ENCODE peak calls at places on chromosomes 2 and 18, in four cellular contexts. S, A, X and J are unnamed samples.

GRCh38 chr2:215794829-215795546 is 218.4 kb downstream of the MREG start:
- DNase-seq in S (no peak), A (no peak), X (no peak), J (no peak)

GRCh38 chr2:99697811-99698568 is 208.2 kb upstream of the REV1 start:
- DNase-seq in S (no peak), A (no peak), X (no peak), J (no peak)

GRCh38 chr2:181970160-181970794 is 15.4 kb upstream of the PPP1R1C start:
- DNase-seq in S (no peak), A (no peak), X (no peak), J (no peak)

GRCh38 chr2:200578778-200579177 is 7.0 kb upstream of the AOX1 start:
- DNase-seq in S (no peak), A (no peak), X (peak), J (peak)

GRCh38 chr2:160293401-160293911 is 93.4 kb upstream of the ITGB6 start:
- DNase-seq in S (no peak), A (no peak), X (no peak), J (no peak)

GRCh38 chr2:238502956-238503791 is 76.4 kb downstream of the ASB1 start:
- DNase-seq in S (no peak), A (no peak), X (no peak), J (no peak)

GRCh38 chr2:72770879-72771461 is 54.9 kb downstream of the EXOC6B start:
- DNase-seq in S (peak), A (peak), X (peak), J (peak)

GRCh38 chr2:53129851-53130250 is 637.8 kb upstream of the CHAC2 start:
- DNase-seq in S (no peak), A (no peak), X (no peak), J (no peak)

GRCh38 chr2:224875870-224876269 is 159.7 kb upstream of the CCDC195 start:
- DNase-seq in S (no peak), A (no peak), X (no peak), J (no peak)

GRCh38 chr2:78979380-78980238 is 45.9 kb upstream of the REG3G start:
- DNase-seq in S (no peak), A (peak), X (no peak), J (peak)

GRCh38 chr2:62817995-62818713 is 112.6 kb downstream of the EHBP1 start:
- DNase-seq in S (no peak), A (no peak), X (no peak), J (no peak)

GRCh38 chr2:20222769-20223344 is 2.1 kb downstream of the SDC1 start:
- DNase-seq in S (no peak), A (no peak), X (no peak), J (no peak)

GRCh38 chr18:70982292-70982691 is 693.4 kb downstream of the SOCS6 start:
- DNase-seq in S (no peak), A (no peak), X (no peak), J (no peak)

GRCh38 chr2:164840930-164841718 is 499 bp downstream of the COBLL1 start:
- DNase-seq in S (peak), A (peak), X (no peak), J (no peak)

GRCh38 chr2:45755585-45756330 is 104.3 kb downstream of the PRKCE start:
- DNase-seq in S (no peak), A (no peak), X (no peak), J (no peak)

GRCh38 chr2:118675531-118675930 is 171.9 kb downstream of the EN1 start:
- DNase-seq in S (no peak), A (no peak), X (no peak), J (no peak)

GRCh38 chr2:231068525-231069222 is 12.0 kb downstream of the PSMD1 start:
- DNase-seq in S (no peak), A (peak), X (no peak), J (no peak)

GRCh38 chr2:27992787-27993747 is 102.5 kb downstream of the BABAM2 start:
- DNase-seq in S (no peak), A (no peak), X (no peak), J (peak)

GRCh38 chr18:23716516-23716915 is 27.3 kb downstream of the LAMA3 start:
- DNase-seq in S (no peak), A (no peak), X (no peak), J (no peak)

GRCh38 chr18:78378983-78379382 is 600.6 kb upstream of the SALL3 start:
- DNase-seq in S (no peak), A (no peak), X (no peak), J (no peak)

GRCh38 chr2:145413261-145413660 is 893.3 kb upstream of the ZEB2 start:
- DNase-seq in S (no peak), A (no peak), X (no peak), J (peak)

GRCh38 chr2:64865831-64866146 is 123.4 kb upstream of the SLC1A4 start:
- DNase-seq in S (no peak), A (no peak), X (no peak), J (no peak)

GRCh38 chr2:136025057-136025973 is 39.9 kb upstream of the DARS1 start:
- DNase-seq in S (no peak), A (peak), X (no peak), J (no peak)

GRCh38 chr2:42185200-42185921 is 16.2 kb downstream of the EML4 start:
- DNase-seq in S (no peak), A (no peak), X (no peak), J (no peak)
- TF ChIP-seq SPI1 in S (no peak), A (no peak), X (no peak), J (no peak)

GRCh38 chr2:113850687-113851086 is 39.2 kb upstream of the ACTR3 start:
- DNase-seq in S (no peak), A (no peak), X (no peak), J (no peak)

GRCh38 chr2:113848758-113849460 is 41.0 kb upstream of the ACTR3 start:
- DNase-seq in S (no peak), A (no peak), X (no peak), J (no peak)

GRCh38 chr2:113842919-113843736 is 46.8 kb upstream of the ACTR3 start:
- DNase-seq in S (no peak), A (no peak), X (no peak), J (no peak)

GRCh38 chr2:113846439-113846838 is 43.5 kb upstream of the ACTR3 start:
- DNase-seq in S (no peak), A (no peak), X (no peak), J (no peak)

GRCh38 chr2:113847144-113847543 is 42.7 kb upstream of the ACTR3 start:
- DNase-seq in S (no peak), A (no peak), X (no peak), J (no peak)
- TF ChIP-seq SPI1 in S (no peak), A (no peak), X (no peak), J (no peak)

DNA sequence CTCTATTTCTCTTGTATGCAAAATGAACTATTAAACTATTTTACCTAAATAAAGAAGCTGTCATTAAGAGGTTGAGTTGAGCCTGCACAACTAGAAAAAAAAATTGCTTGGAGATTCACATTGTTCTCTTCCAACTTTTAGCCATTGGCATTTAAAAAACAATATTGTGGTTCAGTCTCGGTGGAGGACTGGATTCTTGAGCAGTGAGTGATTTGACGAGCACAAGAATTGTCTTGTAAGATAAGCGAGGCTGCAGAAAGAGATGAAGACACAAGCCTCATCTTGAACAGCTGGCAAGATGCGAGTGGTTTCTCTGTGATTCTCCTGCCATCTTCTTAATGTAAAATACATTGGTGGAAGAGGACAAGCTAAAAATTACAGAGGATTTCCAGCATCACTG is 67.0 kb downstream of the GALR1 start:
- DNase-seq in S (no peak), A (no peak), X (no peak), J (no peak)
- TF ChIP-seq SPI1 in S (no peak), A (no peak), X (no peak), J (no peak)

DNA sequence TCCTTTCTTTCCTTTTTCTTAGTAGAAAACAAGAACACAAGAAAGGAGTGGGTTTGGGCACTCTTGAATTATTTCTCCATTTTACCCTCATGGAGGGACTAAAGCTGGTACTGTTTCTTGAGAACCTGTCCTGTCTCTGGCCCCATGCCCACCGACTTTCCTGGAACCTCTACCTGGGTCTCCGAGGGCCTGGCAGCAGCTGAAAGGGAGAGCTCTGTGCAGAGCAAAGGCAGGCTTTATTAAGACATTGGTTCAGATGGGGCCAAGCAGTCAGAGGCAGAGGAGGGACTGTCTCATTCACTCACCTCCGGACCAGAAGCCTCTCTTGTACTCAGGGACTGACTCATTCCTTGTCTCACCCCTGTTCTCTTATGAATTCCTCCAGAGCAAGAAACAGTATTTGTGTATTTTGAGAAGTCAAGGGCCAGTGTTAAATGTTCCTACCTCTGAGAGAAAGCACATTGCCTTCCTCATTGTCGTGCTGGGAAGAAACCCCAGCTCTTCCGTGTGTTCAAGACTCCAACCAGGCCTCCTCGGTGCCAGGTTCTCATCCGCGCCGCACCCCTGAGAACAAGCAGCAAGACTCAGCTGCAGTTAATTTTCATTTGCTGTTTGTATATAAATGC is 201.9 kb upstream of the NT5C1B start:
- DNase-seq in S (no peak), A (no peak), X (no peak), J (no peak)
- TF ChIP-seq SPI1 in S (no peak), A (no peak), X (no peak), J (no peak)

DNA sequence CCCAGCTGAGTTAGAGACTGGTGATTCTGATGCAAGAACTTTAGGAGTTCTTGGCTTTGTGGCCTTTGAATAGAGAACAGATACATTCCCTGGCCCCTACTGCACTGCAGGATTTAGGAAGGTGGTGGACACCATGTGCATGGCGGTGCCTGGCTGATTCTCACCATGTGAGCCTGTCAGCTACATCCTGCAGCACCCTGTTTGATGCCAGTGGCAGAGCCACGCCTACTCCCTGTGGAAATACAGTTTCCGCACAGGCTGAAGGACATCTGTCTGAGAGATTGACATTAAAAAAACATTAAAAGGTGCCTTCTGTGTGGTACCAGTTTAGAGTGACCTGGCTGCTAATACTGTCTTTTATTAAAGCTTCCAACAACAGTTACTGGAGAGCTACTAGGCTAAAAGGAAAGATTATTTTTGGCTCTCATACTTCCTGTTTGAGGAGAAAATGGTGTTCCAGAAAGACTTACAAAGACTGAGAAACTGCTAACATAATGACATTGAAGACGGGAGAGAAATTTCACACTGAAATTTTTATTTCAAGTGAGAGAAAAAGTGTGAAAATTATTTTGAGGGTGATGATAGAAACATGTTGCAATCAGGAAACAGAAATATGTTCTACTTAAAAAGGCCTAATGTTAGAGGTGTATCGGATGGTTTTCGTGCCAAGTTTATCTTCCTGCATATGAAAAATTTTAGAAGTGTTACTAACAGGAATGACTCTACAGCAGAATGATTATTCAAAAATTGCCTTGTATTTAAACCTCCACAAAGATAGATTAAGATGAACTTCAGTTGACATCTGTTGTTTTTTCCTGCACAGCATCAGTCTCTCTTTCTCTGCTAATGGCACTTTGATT is 50.3 kb downstream of the KCNE4 start:
- DNase-seq in S (no peak), A (no peak), X (no peak), J (no peak)
- TF ChIP-seq SPI1 in S (no peak), A (no peak), X (no peak), J (no peak)

GRCh38 chr2:223486741-223487140 is 115.4 kb downstream of the SCG2 start:
- DNase-seq in S (no peak), A (no peak), X (no peak), J (no peak)

GRCh38 chr2:223487447-223487846 is 114.7 kb downstream of the SCG2 start:
- DNase-seq in S (no peak), A (no peak), X (no peak), J (no peak)

GRCh38 chr2:223475901-223476300 is 126.3 kb downstream of the SCG2 start:
- DNase-seq in S (no peak), A (no peak), X (no peak), J (no peak)

GRCh38 chr2:223477318-223477717 is 124.8 kb downstream of the SCG2 start:
- DNase-seq in S (no peak), A (no peak), X (no peak), J (no peak)

DNA sequence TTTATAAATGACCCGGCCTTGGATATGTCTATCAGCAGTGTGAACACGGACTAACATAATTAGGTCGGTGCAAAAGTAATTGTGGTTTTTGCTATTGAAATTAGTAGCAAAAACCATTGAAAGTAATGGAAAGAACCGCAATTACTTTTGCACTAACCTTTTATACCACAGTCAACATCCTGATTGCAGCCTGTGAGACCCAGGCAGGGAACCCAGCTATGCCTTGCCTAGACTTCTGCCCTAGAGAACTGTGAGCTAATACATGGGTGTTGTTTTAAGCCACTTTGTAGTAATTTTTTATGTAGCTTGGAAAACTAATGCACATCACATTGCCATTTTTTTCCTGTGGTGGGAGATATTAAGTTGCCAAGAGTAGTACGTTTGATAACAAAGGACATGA is 120.7 kb downstream of the SCG2 start:
- DNase-seq in S (no peak), A (no peak), X (no peak), J (no peak)
- TF ChIP-seq SPI1 in S (no peak), A (no peak), X (no peak), J (no peak)

GRCh38 chr2:229851870-229852269 is 69.9 kb downstream of the TRIP12 start:
- DNase-seq in S (no peak), A (no peak), X (no peak), J (no peak)

GRCh38 chr2:229849073-229849472 is 72.7 kb downstream of the TRIP12 start:
- DNase-seq in S (no peak), A (no peak), X (no peak), J (no peak)

GRCh38 chr2:229855116-229855515 is 66.7 kb downstream of the TRIP12 start:
- DNase-seq in S (no peak), A (no peak), X (no peak), J (no peak)

GRCh38 chr2:229856416-229856815 is 65.4 kb downstream of the TRIP12 start:
- DNase-seq in S (peak), A (no peak), X (no peak), J (no peak)

DNA sequence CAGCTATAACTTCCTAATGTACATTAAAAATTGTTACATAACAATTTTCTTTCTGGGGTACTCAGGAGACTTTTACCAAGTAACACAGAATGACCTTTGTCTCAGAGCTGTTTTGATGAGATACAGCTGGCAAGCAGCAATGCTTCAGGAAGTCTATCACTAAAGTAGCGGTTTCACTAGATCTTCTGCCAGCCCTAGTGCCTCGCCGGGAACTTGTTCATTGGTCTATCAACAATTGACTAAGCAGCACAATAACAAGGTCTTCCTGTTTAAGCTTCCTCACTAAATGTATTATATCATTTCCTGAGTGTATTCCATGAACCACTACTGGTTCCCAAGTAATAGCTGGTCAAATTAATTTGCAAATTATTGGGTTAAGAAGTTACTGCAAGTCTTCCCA is 69.2 kb downstream of the TRIP12 start:
- DNase-seq in S (peak), A (no peak), X (peak), J (no peak)
- TF ChIP-seq SPI1 in S (no peak), A (no peak), X (no peak), J (no peak)

GRCh38 chr2:60555794-60556161 is 2.3 kb upstream of the BCL11A start:
- DNase-seq in S (no peak), A (no peak), X (no peak), J (peak)

GRCh38 chr2:60555066-60555793 is 1.8 kb upstream of the BCL11A start:
- DNase-seq in S (no peak), A (peak), X (no peak), J (peak)

GRCh38 chr2:60553496-60553991 is at the start of gene BCL11A:
- DNase-seq in S (no peak), A (no peak), X (no peak), J (peak)

GRCh38 chr2:60553992-60554648 is 666 bp upstream of the BCL11A start:
- DNase-seq in S (no peak), A (no peak), X (no peak), J (peak)

DNA sequence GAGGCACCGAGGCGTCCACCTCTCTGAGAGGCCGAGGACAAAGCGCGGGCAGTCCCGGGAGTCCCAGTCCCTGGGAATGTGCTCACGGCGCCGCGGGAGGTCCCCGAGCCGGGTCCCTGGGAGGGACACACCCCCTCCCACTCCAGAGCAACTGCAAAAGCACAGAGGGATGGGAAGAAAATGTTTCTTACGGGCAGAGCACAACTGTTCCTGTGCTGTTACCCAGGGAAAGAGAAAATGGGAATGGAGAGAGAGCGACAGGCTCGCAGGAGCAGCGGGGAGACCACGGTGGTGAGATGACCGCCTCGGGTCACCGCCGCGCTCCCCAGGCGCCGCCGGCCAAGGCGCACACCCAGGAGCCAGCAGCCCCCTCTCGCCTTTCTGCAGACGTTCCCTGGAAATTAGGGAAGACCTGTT is 1.2 kb upstream of the BCL11A start:
- DNase-seq in S (no peak), A (peak), X (no peak), J (peak)
- TF ChIP-seq SPI1 in S (no peak), A (no peak), X (no peak), J (no peak)

GRCh38 chr18:51154664-51155063 is 42.8 kb downstream of the MEX3C start:
- DNase-seq in S (no peak), A (no peak), X (no peak), J (peak)
- TF ChIP-seq SPI1 in S (no peak), A (no peak), X (no peak), J (no peak)

GRCh38 chr2:39411186-39411944 is 25.7 kb downstream of the MAP4K3 start:
- DNase-seq in S (no peak), A (no peak), X (no peak), J (no peak)
- TF ChIP-seq SPI1 in S (no peak), A (no peak), X (no peak), J (no peak)